ENCODE peak calls at places on chromosomes 4 and X, in ten cellular contexts. One of them, this sample, is unnamed.

GRCh38 chr4:17068885-17069284 is 170.4 kb upstream of the LDB2 start:
- DNase-seq in Caco-2: no peak
- DNase-seq in upper lobe of right lung: no peak
- DNase-seq in cardiac muscle cell: no peak
- DNase-seq in uterus: peak; percentile 33
- DNase-seq in trophoblast cell: no peak
- DNase-seq in HepG2: no peak
- DNase-seq in fibroblast of pulmonary artery: no peak
- DNase-seq in prostate gland: no peak
- DNase-seq in sigmoid colon: no peak
- DNase-seq in this sample: no peak

GRCh38 chr4:188986271-188986689 is 847.0 kb downstream of the TRIML1 start:
- DNase-seq in Caco-2: no peak
- DNase-seq in upper lobe of right lung: no peak
- DNase-seq in cardiac muscle cell: no peak
- DNase-seq in uterus: no peak
- DNase-seq in trophoblast cell: peak; percentile 3
- DNase-seq in HepG2: peak; percentile 1
- DNase-seq in fibroblast of pulmonary artery: no peak
- DNase-seq in prostate gland: no peak
- DNase-seq in sigmoid colon: no peak
- DNase-seq in this sample: no peak

GRCh38 chr4:40251366-40251765 is 54.5 kb downstream of the RHOH start:
- DNase-seq in Caco-2: no peak
- DNase-seq in upper lobe of right lung: no peak
- DNase-seq in cardiac muscle cell: no peak
- DNase-seq in uterus: no peak
- DNase-seq in trophoblast cell: no peak
- DNase-seq in HepG2: no peak
- DNase-seq in fibroblast of pulmonary artery: no peak
- DNase-seq in prostate gland: no peak
- DNase-seq in sigmoid colon: no peak
- DNase-seq in this sample: no peak

GRCh38 chr4:184676093-184676492 is 26.6 kb downstream of the PRIMPOL start:
- DNase-seq in Caco-2: no peak
- DNase-seq in upper lobe of right lung: no peak
- DNase-seq in cardiac muscle cell: no peak
- DNase-seq in uterus: no peak
- DNase-seq in trophoblast cell: no peak
- DNase-seq in HepG2: no peak
- DNase-seq in fibroblast of pulmonary artery: no peak
- DNase-seq in prostate gland: no peak
- DNase-seq in sigmoid colon: no peak
- DNase-seq in this sample: no peak

GRCh38 chr4:15147709-15148651 is 145.7 kb downstream of the CPEB2 start:
- DNase-seq in Caco-2: no peak
- DNase-seq in upper lobe of right lung: no peak
- DNase-seq in cardiac muscle cell: peak; percentile 38
- DNase-seq in uterus: no peak
- DNase-seq in trophoblast cell: no peak
- DNase-seq in HepG2: peak; percentile 59
- DNase-seq in fibroblast of pulmonary artery: no peak
- DNase-seq in prostate gland: no peak
- DNase-seq in sigmoid colon: no peak
- DNase-seq in this sample: no peak

GRCh38 chr4:7199771-7200441 is 7.6 kb downstream of the SORCS2 start:
- DNase-seq in Caco-2: no peak
- DNase-seq in upper lobe of right lung: peak; percentile 54
- DNase-seq in cardiac muscle cell: no peak
- DNase-seq in uterus: no peak
- DNase-seq in trophoblast cell: no peak
- DNase-seq in HepG2: no peak
- DNase-seq in fibroblast of pulmonary artery: no peak
- DNase-seq in prostate gland: no peak
- DNase-seq in sigmoid colon: peak; percentile 64
- DNase-seq in this sample: no peak

GRCh38 chr4:182531555-182532162 is 288.5 kb downstream of the TENM3 start:
- DNase-seq in Caco-2: no peak
- DNase-seq in upper lobe of right lung: no peak
- DNase-seq in cardiac muscle cell: no peak
- DNase-seq in uterus: no peak
- DNase-seq in trophoblast cell: no peak
- DNase-seq in HepG2: no peak
- DNase-seq in fibroblast of pulmonary artery: no peak
- DNase-seq in prostate gland: no peak
- DNase-seq in sigmoid colon: no peak
- DNase-seq in this sample: no peak

GRCh38 chr4:67109276-67109675 is 436.0 kb downstream of the CENPC start:
- DNase-seq in Caco-2: no peak
- DNase-seq in upper lobe of right lung: no peak
- DNase-seq in cardiac muscle cell: no peak
- DNase-seq in uterus: no peak
- DNase-seq in trophoblast cell: no peak
- DNase-seq in HepG2: no peak
- DNase-seq in fibroblast of pulmonary artery: no peak
- DNase-seq in prostate gland: no peak
- DNase-seq in sigmoid colon: no peak
- DNase-seq in this sample: no peak

GRCh38 chr4:184056877-184057276 is 151.8 kb downstream of the STOX2 start:
- DNase-seq in Caco-2: no peak
- DNase-seq in upper lobe of right lung: no peak
- DNase-seq in cardiac muscle cell: no peak
- DNase-seq in uterus: no peak
- DNase-seq in trophoblast cell: no peak
- DNase-seq in HepG2: no peak
- DNase-seq in fibroblast of pulmonary artery: no peak
- DNase-seq in prostate gland: no peak
- DNase-seq in sigmoid colon: no peak
- DNase-seq in this sample: no peak

GRCh38 chrX:102129473-102129872 is 4.0 kb downstream of the TCEAL2 start:
- DNase-seq in Caco-2: no peak
- DNase-seq in upper lobe of right lung: no peak
- DNase-seq in cardiac muscle cell: peak; percentile 6
- DNase-seq in uterus: no peak
- DNase-seq in trophoblast cell: peak; percentile 1
- DNase-seq in HepG2: no peak
- DNase-seq in fibroblast of pulmonary artery: peak; percentile 3
- DNase-seq in prostate gland: no peak
- DNase-seq in sigmoid colon: no peak
- DNase-seq in this sample: peak; percentile 0

GRCh38 chr4:95606739-95607138 is 58.0 kb upstream of the UNC5C start:
- DNase-seq in Caco-2: no peak
- DNase-seq in upper lobe of right lung: peak; percentile 67
- DNase-seq in cardiac muscle cell: no peak
- DNase-seq in uterus: no peak
- DNase-seq in trophoblast cell: no peak
- DNase-seq in HepG2: no peak
- DNase-seq in fibroblast of pulmonary artery: no peak
- DNase-seq in prostate gland: no peak
- DNase-seq in sigmoid colon: no peak
- DNase-seq in this sample: no peak

GRCh38 chr4:978957-979701 is 5.8 kb upstream of the DGKQ start:
- DNase-seq in Caco-2: no peak
- DNase-seq in upper lobe of right lung: no peak
- DNase-seq in cardiac muscle cell: peak; percentile 74
- DNase-seq in uterus: no peak
- DNase-seq in trophoblast cell: peak; percentile 60
- DNase-seq in HepG2: peak; percentile 32
- DNase-seq in fibroblast of pulmonary artery: peak; percentile 70
- DNase-seq in prostate gland: no peak
- DNase-seq in sigmoid colon: no peak
- DNase-seq in this sample: no peak

GRCh38 chrX:120308558-120308957 is 2.7 kb downstream of the TMEM255A start:
- DNase-seq in Caco-2: no peak
- DNase-seq in upper lobe of right lung: no peak
- DNase-seq in cardiac muscle cell: no peak
- DNase-seq in uterus: peak; percentile 16
- DNase-seq in trophoblast cell: no peak
- DNase-seq in HepG2: no peak
- DNase-seq in fibroblast of pulmonary artery: no peak
- DNase-seq in prostate gland: no peak
- DNase-seq in sigmoid colon: no peak
- DNase-seq in this sample: no peak

GRCh38 chr4:4356106-4357041 is 30.5 kb upstream of the NSG1 start:
- DNase-seq in Caco-2: no peak
- DNase-seq in upper lobe of right lung: peak; percentile 40
- DNase-seq in cardiac muscle cell: peak; percentile 92
- DNase-seq in uterus: peak; percentile 33
- DNase-seq in trophoblast cell: no peak
- DNase-seq in HepG2: no peak
- DNase-seq in fibroblast of pulmonary artery: peak; percentile 89
- DNase-seq in prostate gland: no peak
- DNase-seq in sigmoid colon: no peak
- DNase-seq in this sample: no peak

GRCh38 chr4:164731827-164732474 is 22.0 kb upstream of the SMIM31 start:
- DNase-seq in Caco-2: peak; percentile 37
- DNase-seq in upper lobe of right lung: no peak
- DNase-seq in cardiac muscle cell: peak; percentile 51
- DNase-seq in uterus: peak; percentile 19
- DNase-seq in trophoblast cell: peak; percentile 70
- DNase-seq in HepG2: peak; percentile 20
- DNase-seq in fibroblast of pulmonary artery: peak; percentile 56
- DNase-seq in prostate gland: peak; percentile 17
- DNase-seq in sigmoid colon: no peak
- DNase-seq in this sample: peak; percentile 44

GRCh38 chr4:155954118-155954503 is 445 bp upstream of the CTSO start:
- DNase-seq in Caco-2: no peak
- DNase-seq in upper lobe of right lung: no peak
- DNase-seq in cardiac muscle cell: no peak
- DNase-seq in uterus: peak; percentile 17
- DNase-seq in trophoblast cell: no peak
- DNase-seq in HepG2: no peak
- DNase-seq in fibroblast of pulmonary artery: no peak
- DNase-seq in prostate gland: no peak
- DNase-seq in sigmoid colon: peak; percentile 65
- DNase-seq in this sample: no peak

GRCh38 chr4:173380987-173381386 is 10.2 kb downstream of the SAP30 start:
- DNase-seq in Caco-2: no peak
- DNase-seq in upper lobe of right lung: no peak
- DNase-seq in cardiac muscle cell: no peak
- DNase-seq in uterus: no peak
- DNase-seq in trophoblast cell: no peak
- DNase-seq in HepG2: no peak
- DNase-seq in fibroblast of pulmonary artery: no peak
- DNase-seq in prostate gland: no peak
- DNase-seq in sigmoid colon: no peak
- DNase-seq in this sample: no peak

GRCh38 chrX:68989456-68989855 is 160.6 kb downstream of the EFNB1 start:
- DNase-seq in Caco-2: no peak
- DNase-seq in upper lobe of right lung: no peak
- DNase-seq in cardiac muscle cell: no peak
- DNase-seq in uterus: no peak
- DNase-seq in trophoblast cell: no peak
- DNase-seq in HepG2: no peak
- DNase-seq in fibroblast of pulmonary artery: no peak
- DNase-seq in prostate gland: no peak
- DNase-seq in sigmoid colon: no peak
- DNase-seq in this sample: no peak

GRCh38 chrX:55135171-55135570 is 46.4 kb downstream of the PAGE2 start:
- DNase-seq in Caco-2: peak; percentile 47
- DNase-seq in upper lobe of right lung: no peak
- DNase-seq in cardiac muscle cell: peak; percentile 69
- DNase-seq in uterus: peak; percentile 16
- DNase-seq in trophoblast cell: peak; percentile 57
- DNase-seq in HepG2: peak; percentile 39
- DNase-seq in fibroblast of pulmonary artery: peak; percentile 60
- DNase-seq in prostate gland: peak; percentile 12
- DNase-seq in sigmoid colon: no peak
- DNase-seq in this sample: peak; percentile 59

GRCh38 chr4:52863324-52863723 is 1.2 kb downstream of the RASL11B start:
- DNase-seq in Caco-2: no peak
- DNase-seq in upper lobe of right lung: no peak
- DNase-seq in cardiac muscle cell: no peak
- DNase-seq in uterus: no peak
- DNase-seq in trophoblast cell: peak; percentile 24
- DNase-seq in HepG2: no peak
- DNase-seq in fibroblast of pulmonary artery: no peak
- DNase-seq in prostate gland: no peak
- DNase-seq in sigmoid colon: no peak
- DNase-seq in this sample: no peak
- H3K4me3 ChIP-seq in Caco-2: peak overlapping the region; percentile 95
- H3K4me3 ChIP-seq in upper lobe of right lung: no peak overlapping the region
- H3K4me3 ChIP-seq in cardiac muscle cell: peak overlapping the region; percentile 60
- H3K4me3 ChIP-seq in uterus: peak overlapping the region; percentile 61
- H3K4me3 ChIP-seq in trophoblast cell: peak overlapping the region; percentile 96
- H3K4me3 ChIP-seq in HepG2: no peak overlapping the region
- H3K4me3 ChIP-seq in fibroblast of pulmonary artery: no peak overlapping the region
- H3K4me3 ChIP-seq in prostate gland: no peak overlapping the region
- H3K4me3 ChIP-seq in sigmoid colon: peak overlapping the region; percentile 74
- H3K4me3 ChIP-seq in this sample: no peak overlapping the region

GRCh38 chrX:53421125-53421524 is 1.3 kb downstream of the SMC1A start:
- DNase-seq in Caco-2: no peak
- DNase-seq in upper lobe of right lung: no peak
- DNase-seq in cardiac muscle cell: no peak
- DNase-seq in uterus: no peak
- DNase-seq in trophoblast cell: no peak
- DNase-seq in HepG2: no peak
- DNase-seq in fibroblast of pulmonary artery: no peak
- DNase-seq in prostate gland: no peak
- DNase-seq in sigmoid colon: no peak
- DNase-seq in this sample: no peak
- H3K4me3 ChIP-seq in Caco-2: peak overlapping the region; percentile 76
- H3K4me3 ChIP-seq in upper lobe of right lung: peak overlapping the region; percentile 70
- H3K4me3 ChIP-seq in cardiac muscle cell: peak overlapping the region; percentile 46
- H3K4me3 ChIP-seq in uterus: no peak overlapping the region
- H3K4me3 ChIP-seq in trophoblast cell: no peak overlapping the region
- H3K4me3 ChIP-seq in HepG2: peak overlapping the region; percentile 80
- H3K4me3 ChIP-seq in fibroblast of pulmonary artery: peak overlapping the region; percentile 74
- H3K4me3 ChIP-seq in prostate gland: peak overlapping the region; percentile 48
- H3K4me3 ChIP-seq in sigmoid colon: peak overlapping the region; percentile 62
- H3K4me3 ChIP-seq in this sample: peak overlapping the region; percentile 67

DNA sequence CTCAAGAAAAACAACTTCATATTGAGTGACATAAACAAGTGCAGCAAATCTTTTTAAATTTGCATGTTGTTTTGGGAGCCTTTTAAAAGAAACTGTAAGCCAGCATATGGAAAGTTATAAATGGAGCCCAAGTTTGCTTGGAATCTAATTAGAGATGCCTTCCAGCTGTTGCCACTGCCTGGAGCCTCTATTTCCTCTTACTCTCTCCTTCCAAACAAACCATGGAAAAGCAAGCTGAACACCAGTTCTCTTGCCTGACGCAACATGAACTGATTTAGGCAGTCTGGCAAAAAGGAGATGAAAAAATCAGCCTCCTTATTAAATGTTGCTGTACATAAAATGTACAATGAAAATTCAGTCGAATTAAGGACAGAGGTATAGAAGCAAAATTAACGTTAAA is 21.5 kb downstream of the ARSJ start:
- DNase-seq in Caco-2: no peak
- DNase-seq in upper lobe of right lung: no peak
- DNase-seq in cardiac muscle cell: no peak
- DNase-seq in uterus: no peak
- DNase-seq in trophoblast cell: no peak
- DNase-seq in HepG2: no peak
- DNase-seq in fibroblast of pulmonary artery: no peak
- DNase-seq in prostate gland: no peak
- DNase-seq in sigmoid colon: no peak
- DNase-seq in this sample: no peak
- H3K4me3 ChIP-seq in Caco-2: no peak overlapping the region
- H3K4me3 ChIP-seq in upper lobe of right lung: no peak overlapping the region
- H3K4me3 ChIP-seq in cardiac muscle cell: no peak overlapping the region
- H3K4me3 ChIP-seq in uterus: no peak overlapping the region
- H3K4me3 ChIP-seq in trophoblast cell: no peak overlapping the region
- H3K4me3 ChIP-seq in HepG2: no peak overlapping the region
- H3K4me3 ChIP-seq in fibroblast of pulmonary artery: no peak overlapping the region
- H3K4me3 ChIP-seq in prostate gland: no peak overlapping the region
- H3K4me3 ChIP-seq in sigmoid colon: no peak overlapping the region
- H3K4me3 ChIP-seq in this sample: no peak overlapping the region

GRCh38 chr4:76206222-76206942 is 7.2 kb downstream of the SCARB2 start:
- DNase-seq in Caco-2: no peak
- DNase-seq in upper lobe of right lung: no peak
- DNase-seq in cardiac muscle cell: no peak
- DNase-seq in uterus: no peak
- DNase-seq in trophoblast cell: peak; percentile 98
- DNase-seq in HepG2: no peak
- DNase-seq in fibroblast of pulmonary artery: peak; percentile 41
- DNase-seq in prostate gland: no peak
- DNase-seq in sigmoid colon: no peak
- DNase-seq in this sample: no peak
- H3K4me3 ChIP-seq in Caco-2: no peak overlapping the region
- H3K4me3 ChIP-seq in upper lobe of right lung: no peak overlapping the region
- H3K4me3 ChIP-seq in cardiac muscle cell: no peak overlapping the region
- H3K4me3 ChIP-seq in uterus: no peak overlapping the region
- H3K4me3 ChIP-seq in trophoblast cell: no peak overlapping the region
- H3K4me3 ChIP-seq in HepG2: no peak overlapping the region
- H3K4me3 ChIP-seq in fibroblast of pulmonary artery: no peak overlapping the region
- H3K4me3 ChIP-seq in prostate gland: no peak overlapping the region
- H3K4me3 ChIP-seq in sigmoid colon: no peak overlapping the region
- H3K4me3 ChIP-seq in this sample: no peak overlapping the region